ENCODE peak calls at places on chromosomes 1 and 21, in six cellular contexts. G is GM12878, Z is HCT116, X is H1, B is HepG2, Y is K562. K is an unnamed sample.

GRCh38 chr1:115219937-115220336 is 118.1 kb downstream of the NGF start:
- DNase-seq in X (no peak), G (no peak), Z (no peak), Y (no peak), B (no peak), K (no peak)

GRCh38 chr1:41811051-41811795 is 107.5 kb downstream of the HIVEP3 start:
- DNase-seq in G (no peak), X (no peak), Z (no peak), Y (no peak), B (no peak), K (no peak)

GRCh38 chr1:218930879-218931278 is 242.8 kb upstream of the LYPLAL1 start:
- DNase-seq in X (no peak), Z (no peak), B (no peak), Y (no peak), G (no peak), K (no peak)

GRCh38 chr1:47631596-47631995 is 193.8 kb downstream of the FOXD2 start:
- DNase-seq in X (no peak), Z (no peak), G (no peak), Y (no peak), B (no peak), K (no peak)

GRCh38 chr1:1132042-1132927 is 16.4 kb upstream of the C1orf159 start:
- DNase-seq in B (no peak), Y (no peak), Z (no peak), X (no peak), G (no peak), K (no peak)

GRCh38 chr1:147225193-147225730 is at the start of gene FMO5:
- DNase-seq in G (no peak), Z (no peak), Y (peak; percentile 56), B (no peak), X (peak; percentile 44), K (peak; percentile 49)

GRCh38 chr1:119338757-119339156 is 29.8 kb upstream of the HAO2 start:
- DNase-seq in G (no peak), B (peak; percentile 50), Y (no peak), X (no peak), Z (no peak), K (no peak)

GRCh38 chr1:26706315-26706714 is 10.5 kb downstream of the ARID1A start:
- DNase-seq in G (no peak), B (peak; percentile 53), Z (no peak), Y (no peak), X (no peak), K (no peak)

GRCh38 chr1:64137569-64137936 is 65.9 kb upstream of the UBE2U start:
- DNase-seq in Y (no peak), Z (no peak), G (no peak), X (no peak), B (no peak), K (no peak)

GRCh38 chr21:41711416-41712023 is 55.3 kb downstream of the RIPK4 start:
- DNase-seq in Z (no peak), Y (no peak), B (no peak), X (no peak), G (no peak), K (no peak)

GRCh38 chr1:116852910-116853309 is 56.8 kb upstream of the PTGFRN start:
- DNase-seq in Y (no peak), Z (no peak), B (no peak), X (no peak), G (no peak), K (peak; percentile 61)

GRCh38 chr1:198725090-198725489 is 86.2 kb downstream of the PTPRC start:
- DNase-seq in G (no peak), Y (no peak), Z (no peak), B (no peak), X (no peak), K (no peak)

GRCh38 chr1:28756846-28757245 is 20.1 kb downstream of the YTHDF2 start:
- DNase-seq in B (no peak), X (no peak), Y (no peak), G (no peak), Z (no peak), K (no peak)

GRCh38 chr21:44708866-44709425 is 2.4 kb downstream of the TSPEAR start:
- DNase-seq in Y (no peak), B (no peak), Z (no peak), X (no peak), G (no peak), K (no peak)

GRCh38 chr21:44706026-44706705 is 5.2 kb downstream of the TSPEAR start:
- DNase-seq in Y (no peak), G (no peak), X (no peak), B (no peak), Z (no peak), K (no peak)

GRCh38 chr21:44708213-44708865 is 3.0 kb downstream of the TSPEAR start:
- DNase-seq in Y (no peak), X (no peak), B (no peak), G (no peak), Z (no peak), K (peak; percentile 69)

GRCh38 chr21:44704636-44705001 is 6.8 kb downstream of the TSPEAR start:
- DNase-seq in G (no peak), Z (no peak), Y (no peak), X (no peak), B (no peak), K (no peak)

DNA sequence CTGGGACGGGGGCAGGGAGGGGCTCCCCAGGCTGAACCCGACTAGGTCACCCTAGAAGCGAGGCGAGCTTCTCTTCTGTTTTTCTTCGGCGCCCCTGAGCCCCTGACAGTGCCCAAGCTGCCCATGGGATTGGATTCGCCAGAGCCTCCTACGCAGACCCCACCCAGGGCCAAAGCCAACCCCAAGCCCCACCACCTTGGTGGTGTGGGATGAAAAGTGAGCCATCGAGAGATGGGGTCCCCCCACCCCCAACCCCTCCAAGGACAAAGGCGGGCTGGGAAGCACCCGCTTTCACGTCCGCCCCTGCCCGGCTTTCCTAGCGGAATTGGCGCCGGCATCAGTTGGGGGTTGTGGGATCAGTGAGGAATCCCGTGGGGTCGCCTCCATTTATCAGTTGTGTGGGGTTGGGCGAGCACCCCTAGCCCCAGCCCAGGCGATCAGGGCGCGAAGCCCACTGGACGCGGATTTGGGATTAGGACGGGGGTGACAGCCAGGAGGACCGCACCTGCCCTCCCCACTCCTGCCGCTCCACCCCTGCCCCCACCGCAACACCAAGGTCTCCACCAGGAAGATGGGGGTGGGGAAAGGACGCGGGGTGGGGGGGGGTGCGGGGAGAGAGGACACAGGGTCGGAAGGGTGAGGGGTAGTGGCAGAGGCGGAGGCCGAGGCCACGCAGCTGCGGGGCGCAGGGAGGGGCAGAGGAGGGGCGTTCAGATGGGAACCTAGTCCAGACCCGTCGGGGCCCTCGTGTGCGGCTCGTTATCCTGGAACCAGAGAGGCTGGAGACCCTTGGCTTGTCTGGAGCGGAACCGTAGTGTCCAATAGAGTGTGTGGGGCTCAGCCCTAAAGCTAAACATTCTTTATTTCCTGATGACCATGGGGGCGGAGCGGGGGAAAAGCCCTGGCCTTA is 4.4 kb downstream of the TSPEAR start:
- DNase-seq in G (no peak), B (no peak), Y (no peak), X (no peak), Z (no peak), K (no peak)
- TF ChIP-seq ZNF274 in G (no peak), B (no peak), Y (no peak), X (no peak), Z (no peak), K (no peak)

DNA sequence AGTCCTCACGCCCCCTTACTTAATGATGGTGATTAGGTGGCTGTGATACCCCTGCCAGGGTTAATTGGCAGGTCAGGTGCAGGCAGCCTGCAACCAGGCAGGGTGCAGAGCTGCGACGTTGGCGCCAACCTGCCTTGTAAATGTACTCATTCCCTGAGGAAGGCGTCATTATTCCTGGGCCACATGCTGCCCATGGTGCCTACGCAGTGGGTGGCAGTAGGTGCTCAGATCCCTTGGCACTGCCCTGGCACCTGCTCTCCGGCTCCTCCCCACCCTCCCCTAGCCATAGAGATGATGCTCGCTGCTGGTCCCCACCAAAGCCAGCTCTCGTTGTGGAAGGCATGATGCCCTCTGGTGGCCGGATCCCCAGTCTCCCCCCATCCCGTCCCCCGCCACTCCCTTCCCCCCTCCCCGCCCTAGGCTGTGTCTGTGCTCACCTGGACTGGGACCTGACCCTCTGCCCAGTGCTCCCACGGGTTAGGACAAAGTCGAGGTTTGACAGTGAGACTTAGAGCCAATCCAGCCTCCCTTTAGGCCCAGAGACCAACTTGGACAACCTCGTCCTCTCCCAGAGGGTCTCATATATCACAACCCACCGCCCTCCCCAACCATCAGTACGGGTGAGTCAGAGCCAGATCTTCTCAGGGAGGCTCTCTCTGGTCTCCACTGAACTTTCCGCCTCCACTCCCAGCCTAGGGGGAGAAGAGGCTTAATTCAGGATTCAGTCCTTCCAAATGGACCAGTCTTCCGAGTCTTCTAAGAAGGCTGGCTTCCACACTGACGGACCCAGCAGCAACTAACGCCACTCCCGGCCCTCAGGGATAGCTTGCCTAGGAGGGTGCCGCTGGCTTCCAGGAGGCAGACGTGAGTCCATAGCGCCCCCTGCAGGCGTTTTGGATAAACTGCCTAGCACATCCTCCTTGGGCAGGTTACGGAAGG is 5.7 kb downstream of the KRTCAP2 start:
- DNase-seq in G (no peak), Z (peak; percentile 89), X (no peak), Y (peak; percentile 83), B (peak; percentile 82), K (peak; percentile 97)
- TF ChIP-seq ZNF274 in G (no peak), Z (no peak), X (no peak), Y (no peak), B (no peak), K (no peak)

GRCh38 chr21:34732388-34732821 is 63.6 kb downstream of the CLIC6 start:
- DNase-seq in X (no peak), Y (no peak), Z (no peak), B (no peak), G (no peak), K (no peak)
- TF ChIP-seq ZNF274 in X (no peak), Y (no peak), Z (no peak), B (no peak), G (no peak), K (no peak)

GRCh38 chr1:23960291-23960718 is 677 bp downstream of the PNRC2 start:
- DNase-seq in Y (no peak), X (no peak), G (no peak), Z (no peak), B (no peak), K (no peak)
- TF ChIP-seq ZNF274 in Y (no peak), X (no peak), G (no peak), Z (no peak), B (no peak), K (no peak)

GRCh38 chr1:89624715-89625323 is 8.1 kb upstream of the LRRC8C start:
- DNase-seq in Y (no peak), B (no peak), Z (no peak), G (no peak), X (no peak), K (no peak)

GRCh38 chr1:89624314-89624713 is 8.6 kb upstream of the LRRC8C start:
- DNase-seq in G (no peak), Z (no peak), B (no peak), Y (no peak), X (no peak), K (no peak)

GRCh38 chr1:89627596-89627962 is 5.3 kb upstream of the LRRC8C start:
- DNase-seq in Y (no peak), B (peak; percentile 34), G (no peak), X (no peak), Z (no peak), K (no peak)

GRCh38 chr1:89620664-89621063 is 12.3 kb upstream of the LRRC8C start:
- DNase-seq in B (no peak), G (no peak), Z (no peak), X (no peak), Y (no peak), K (no peak)

GRCh38 chr1:89622895-89623294 is 10.0 kb upstream of the LRRC8C start:
- DNase-seq in X (no peak), G (no peak), Y (no peak), Z (no peak), B (no peak), K (no peak)
- TF ChIP-seq ZNF274 in X (no peak), G (no peak), Y (no peak), Z (no peak), B (no peak), K (no peak)